ENCODE peak calls at places on chromosomes 5 and 9, in seven cellular contexts. Q is pancreas, A is tibial artery, O is astrocyte, D is thyroid gland, U is mesendoderm, S is Peyer's patch. X is an unnamed sample.

GRCh38 chr9:23962101-23962500 is 136.1 kb upstream of the ELAVL2 start:
- DNase-seq in D (no peak), O (no peak), Q (no peak), U (peak; percentile 47), A (no peak), S (no peak), X (no peak)

GRCh38 chr5:78508231-78508765 is 140.3 kb downstream of the LHFPL2 start:
- DNase-seq in D (no peak), Q (no peak), S (no peak), U (peak; percentile 87), O (peak; percentile 62), A (no peak), X (no peak)

GRCh38 chr5:130762031-130762430 is 403.0 kb downstream of the HINT1 start:
- DNase-seq in S (no peak), Q (no peak), U (no peak), D (no peak), A (no peak), O (no peak), X (no peak)

GRCh38 chr9:76901801-76902200 is 4.1 kb downstream of the PRUNE2 start:
- DNase-seq in Q (no peak), S (no peak), A (no peak), O (no peak), D (no peak), U (peak; percentile 20), X (no peak)

GRCh38 chr5:138918680-138919079 is 43.5 kb upstream of the LRRTM2 start:
- DNase-seq in A (no peak), O (no peak), U (no peak), D (no peak), Q (no peak), S (no peak), X (no peak)

GRCh38 chr5:159249158-159249557 is 13.9 kb upstream of the UBLCP1 start:
- DNase-seq in S (no peak), A (no peak), D (no peak), Q (no peak), U (no peak), O (no peak), X (no peak)

GRCh38 chr5:83636141-83636540 is 84.5 kb downstream of the HAPLN1 start:
- DNase-seq in Q (no peak), D (no peak), O (peak; percentile 66), S (no peak), A (no peak), U (no peak), X (no peak)

GRCh38 chr5:59732301-59732700 is 161.2 kb downstream of the PDE4D start:
- DNase-seq in S (no peak), Q (no peak), U (no peak), A (no peak), D (no peak), O (no peak), X (no peak)

GRCh38 chr5:159317849-159318248 is 12.4 kb downstream of the IL12B start:
- DNase-seq in O (no peak), A (no peak), D (no peak), Q (no peak), U (no peak), S (no peak), X (no peak)

GRCh38 chr5:32251864-32252458 is 60.8 kb downstream of the MTMR12 start:
- DNase-seq in A (no peak), Q (no peak), O (no peak), D (no peak), S (no peak), U (no peak), X (no peak)

GRCh38 chr5:180133971-180134508 is 62.5 kb upstream of the RNF130 start:
- DNase-seq in D (no peak), Q (peak; percentile 30), S (peak; percentile 8), A (peak; percentile 56), O (no peak), U (no peak), X (no peak)

GRCh38 chr5:149581192-149581861 is at the start of gene ARHGEF37:
- DNase-seq in A (peak; percentile 91), U (peak; percentile 27), Q (peak; percentile 97), O (no peak), D (peak; percentile 86), S (peak; percentile 31), X (peak; percentile 13)

GRCh38 chr9:114049453-114050225 is 28.5 kb downstream of the AMBP start:
- DNase-seq in D (no peak), U (no peak), O (no peak), A (peak; percentile 64), S (peak; percentile 6), Q (no peak), X (no peak)

GRCh38 chr5:68456756-68457217 is 241.2 kb downstream of the PIK3R1 start:
- DNase-seq in O (peak; percentile 59), Q (no peak), A (no peak), S (no peak), U (peak; percentile 47), D (peak; percentile 81), X (no peak)

GRCh38 chr5:10283927-10284635 is 23.6 kb downstream of the CMBL start:
- DNase-seq in S (peak; percentile 77), A (peak; percentile 89), Q (peak; percentile 94), D (peak; percentile 96), O (peak; percentile 32), U (peak; percentile 82), X (peak; percentile 65)

GRCh38 chr5:167587768-167588167 is 703.7 kb upstream of the WWC1 start:
- DNase-seq in U (peak; percentile 86), O (no peak), Q (no peak), A (no peak), D (peak; percentile 33), S (no peak), X (no peak)

GRCh38 chr5:982377-983237 is 26.0 kb upstream of the NKD2 start:
- DNase-seq in D (no peak), Q (peak; percentile 56), U (peak; percentile 68), S (no peak), A (peak; percentile 54), O (no peak), X (no peak)

GRCh38 chr5:79932510-79933504 is 58.3 kb downstream of the MTX3 start:
- DNase-seq in Q (no peak), U (no peak), S (no peak), D (no peak), O (no peak), A (no peak), X (no peak)

GRCh38 chr5:141508440-141508807 is 19.5 kb downstream of the PCDHGC5 start:
- DNase-seq in D (no peak), U (no peak), Q (no peak), S (no peak), A (no peak), O (no peak), X (no peak)

GRCh38 chr9:14315754-14316573 is 2.0 kb upstream of the NFIB start:
- DNase-seq in D (peak; percentile 52), S (no peak), A (peak; percentile 73), U (peak; percentile 88), Q (peak; percentile 70), O (no peak), X (no peak)
- H3K27me3 ChIP-seq in D (no peaks in the 10 kb centered on the region), S (no peaks in the 10 kb centered on the region), A (no peaks in the 10 kb centered on the region), U (no peaks in the 10 kb centered on the region), Q (no peaks in the 10 kb centered on the region), O (no peaks in the 10 kb centered on the region), X (peaks cover 32% of the 10 kb centered on the region)

GRCh38 chr9:115090486-115090885 is 27.5 kb downstream of the TNC start:
- DNase-seq in D (no peak), U (no peak), A (no peak), O (no peak), S (no peak), Q (no peak), X (no peak)

GRCh38 chr9:115085773-115086377 is 32.1 kb downstream of the TNC start:
- DNase-seq in O (no peak), A (no peak), U (no peak), Q (no peak), D (no peak), S (no peak), X (no peak)

GRCh38 chr9:115086886-115087285 is 31.1 kb downstream of the TNC start:
- DNase-seq in S (no peak), D (no peak), A (no peak), O (no peak), Q (no peak), U (no peak), X (no peak)

GRCh38 chr9:115086461-115086860 is 31.5 kb downstream of the TNC start:
- DNase-seq in A (no peak), S (no peak), O (no peak), U (no peak), Q (no peak), D (no peak), X (peak; percentile 37)

DNA sequence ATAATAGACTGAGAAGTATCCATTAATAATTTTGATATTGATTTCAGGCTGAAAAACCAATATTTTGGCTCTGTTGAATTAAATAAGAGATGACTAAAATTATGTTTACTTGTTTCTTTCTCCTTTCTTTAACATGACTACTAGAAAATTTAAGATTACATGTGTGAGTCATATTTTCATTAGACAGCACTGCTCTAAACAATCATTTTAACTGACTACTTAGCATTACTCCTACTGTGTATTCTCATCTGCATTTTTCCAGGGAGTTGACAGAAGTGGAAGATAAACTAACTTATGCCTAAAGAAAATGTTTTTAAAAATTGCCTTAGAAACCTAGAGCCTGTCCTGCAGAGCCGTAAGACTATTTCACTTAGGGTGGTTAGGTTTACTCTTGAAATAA is 29.1 kb downstream of the TNC start:
- DNase-seq in A (no peak), D (no peak), S (no peak), O (peak; percentile 24), U (no peak), Q (no peak), X (no peak)
- H3K27ac ChIP-seq in A (peak overlapping the region; percentile 19), D (no peak overlapping the region), S (no peak overlapping the region), O (no peak overlapping the region), U (no peak overlapping the region), Q (no peak overlapping the region), X (no peak overlapping the region)

DNA sequence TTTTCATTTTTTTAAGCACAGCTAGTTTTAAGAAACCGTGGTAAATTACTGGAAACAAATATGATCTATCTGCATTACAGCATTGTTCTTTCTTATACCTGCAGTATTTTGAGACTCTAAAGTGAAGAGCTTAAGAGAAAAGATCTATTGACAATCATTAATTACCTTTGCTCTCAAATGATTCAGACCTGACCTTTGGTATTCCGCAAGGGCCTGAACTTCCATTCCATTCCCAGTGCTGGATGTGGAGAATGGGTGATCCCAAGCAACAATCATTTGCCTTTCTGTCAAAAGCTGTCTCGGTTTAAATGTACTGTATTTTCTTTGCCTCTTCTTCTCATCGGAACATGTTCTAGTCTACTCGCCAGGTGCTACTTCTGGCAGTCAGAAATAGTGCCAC is 18.9 kb downstream of the NREP start:
- DNase-seq in O (peak; percentile 77), D (no peak), A (no peak), U (no peak), S (no peak), Q (no peak), X (no peak)
- H3K4me1 ChIP-seq in O (peaks cover 75% of the 10 kb centered on the region), D (peaks cover 34% of the 10 kb centered on the region), A (peaks cover 35% of the 10 kb centered on the region), U (no peaks in the 10 kb centered on the region), S (peaks cover 9% of the 10 kb centered on the region), Q (peaks cover 7% of the 10 kb centered on the region), X (no peaks in the 10 kb centered on the region)

GRCh38 chr9:116798521-116798920 is 111.4 kb downstream of the TRIM32 start:
- DNase-seq in A (no peak), O (no peak), U (no peak), Q (no peak), S (no peak), D (no peak), X (no peak)
- H3K27me3 ChIP-seq in A (no peaks in the 10 kb centered on the region), O (no peaks in the 10 kb centered on the region), U (no peaks in the 10 kb centered on the region), Q (no peaks in the 10 kb centered on the region), S (no peaks in the 10 kb centered on the region), D (no peaks in the 10 kb centered on the region), X (no peaks in the 10 kb centered on the region)

DNA sequence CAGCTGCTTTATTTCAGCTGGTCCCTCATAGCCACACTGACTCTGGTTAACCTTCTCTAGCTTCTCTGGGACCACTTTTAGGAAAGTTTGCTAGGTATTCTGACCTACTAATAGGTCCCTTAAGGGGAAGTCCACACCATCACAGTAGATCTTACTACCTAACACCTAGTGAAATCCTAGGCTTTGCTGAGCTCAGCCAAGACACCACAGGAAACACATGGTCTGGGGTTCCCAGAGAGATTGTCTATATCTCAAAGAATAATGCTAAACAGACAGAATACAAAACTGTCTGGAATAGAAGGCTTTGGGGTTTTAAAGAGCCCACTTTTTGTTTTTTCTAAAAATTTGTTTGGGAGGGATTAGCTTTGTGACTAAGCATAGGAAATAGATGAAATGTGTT is 395.1 kb downstream of the ARHGEF28 start:
- DNase-seq in O (no peak), A (no peak), U (no peak), Q (no peak), S (no peak), D (no peak), X (no peak)
- H3K27ac ChIP-seq in O (no peak overlapping the region), A (no peak overlapping the region), U (no peak overlapping the region), Q (no peak overlapping the region), S (no peak overlapping the region), D (peak overlapping the region; percentile 60), X (no peak overlapping the region)